ENCODE peak calls at places on chromosomes 1 and 21, in six cellular contexts. O is GM23338, M is suprapubic skin, Q is breast epithelium, Y is transverse colon, W is K562. T is an unnamed sample.
A peak's percentile ranks its signal among the peaks of the same experiment; 100 is the strongest.

GRCh38 chr21:35840197-35840799 is 220.0 kb downstream of the SETD4 start:
- DNase-seq in O (peak; percentile 84), Q (no peak), M (no peak), W (peak; percentile 54), Y (peak; percentile 52), T (no peak)

GRCh38 chr1:15940110-15941043 is 35.5 kb downstream of the ZBTB17 start:
- DNase-seq in W (no peak), Q (no peak), M (no peak), Y (no peak), O (no peak), T (peak; percentile 16)

GRCh38 chr1:64898107-64898861 is 68.1 kb downstream of the JAK1 start:
- DNase-seq in W (peak; percentile 57), Q (peak; percentile 67), M (peak; percentile 89), Y (peak; percentile 82), O (peak; percentile 59), T (no peak)

GRCh38 chr1:19563336-19564097 is 78.2 kb upstream of the CAPZB start:
- DNase-seq in M (peak; percentile 76), O (no peak), Y (peak; percentile 38), W (peak; percentile 9), Q (no peak), T (no peak)

GRCh38 chr1:119617751-119618691 is 30.0 kb downstream of the ZNF697 start:
- DNase-seq in O (no peak), Y (no peak), W (no peak), Q (no peak), M (no peak), T (no peak)

GRCh38 chr1:12031039-12031980 is 12.0 kb downstream of the MIIP start:
- DNase-seq in Q (no peak), O (peak; percentile 64), M (no peak), W (peak; percentile 70), Y (peak; percentile 26), T (no peak)

GRCh38 chr1:58746757-58747156 is 37.1 kb downstream of the JUN start:
- DNase-seq in O (no peak), Q (no peak), M (no peak), Y (no peak), W (no peak), T (no peak)

GRCh38 chr1:20574686-20575543 is 14.0 kb upstream of the CDA start:
- DNase-seq in Y (peak; percentile 89), Q (peak; percentile 74), O (peak; percentile 95), W (peak; percentile 90), M (no peak), T (no peak)

GRCh38 chr1:117754061-117754969 is 148.5 kb downstream of the TENT5C start:
- DNase-seq in Q (no peak), M (no peak), Y (peak; percentile 73), W (peak; percentile 62), O (peak; percentile 93), T (no peak)

GRCh38 chr1:96808186-96808585 is 86.6 kb downstream of the PTBP2 start:
- DNase-seq in M (no peak), O (no peak), W (peak; percentile 10), Y (no peak), Q (no peak), T (no peak)

GRCh38 chr1:41731631-41732030 is 187.1 kb downstream of the HIVEP3 start:
- DNase-seq in M (no peak), W (no peak), Y (no peak), O (no peak), Q (no peak), T (no peak)

GRCh38 chr1:24551910-24552571 is 3.8 kb upstream of the NCMAP start:
- DNase-seq in W (no peak), O (peak; percentile 29), Y (no peak), M (peak; percentile 34), Q (no peak), T (no peak)

GRCh38 chr1:26408604-26409003 is 2.0 kb upstream of the LIN28A start:
- DNase-seq in O (peak; percentile 95), Q (peak; percentile 78), M (peak; percentile 86), Y (peak; percentile 69), W (peak; percentile 62), T (no peak)

GRCh38 chr21:14321042-14321441 is 61.9 kb downstream of the HSPA13 start:
- DNase-seq in W (no peak), Y (no peak), M (no peak), O (no peak), Q (no peak), T (no peak)

GRCh38 chr1:240967070-240967724 is 355.2 kb upstream of the GREM2 start:
- DNase-seq in Y (no peak), W (no peak), Q (no peak), M (no peak), O (peak; percentile 72), T (no peak)

GRCh38 chr1:156537027-156537426 is 35.3 kb downstream of the IQGAP3 start:
- DNase-seq in W (no peak), Q (no peak), Y (no peak), M (no peak), O (no peak), T (no peak)

GRCh38 chr1:232274999-232275706 is 354.8 kb downstream of the SIPA1L2 start:
- DNase-seq in Y (no peak), Q (no peak), M (no peak), O (no peak), W (no peak), T (no peak)

GRCh38 chr1:82052563-82052962 is 251.8 kb downstream of the ADGRL2 start:
- DNase-seq in O (no peak), Q (no peak), W (no peak), M (no peak), Y (no peak), T (no peak)

GRCh38 chr1:161890574-161890973 is 124.5 kb downstream of the ATF6 start:
- DNase-seq in W (no peak), O (peak; percentile 16), Y (no peak), Q (no peak), M (no peak), T (no peak)

GRCh38 chr1:6239950-6240768 is 3.8 kb upstream of the HES3 start:
- DNase-seq in M (no peak), Y (no peak), W (no peak), Q (no peak), O (peak; percentile 71), T (no peak)

GRCh38 chr1:117436528-117436927 is 69.3 kb downstream of the MAN1A2 start:
- DNase-seq in M (no peak), Y (no peak), O (no peak), Q (no peak), W (no peak), T (no peak)

GRCh38 chr1:36322786-36323635 is 434 bp downstream of the EVA1B start:
- DNase-seq in O (peak; percentile 71), Q (no peak), M (no peak), Y (peak; percentile 56), W (peak; percentile 77), T (no peak)

GRCh38 chr1:89643577-89643976 is 10.7 kb downstream of the LRRC8C start:
- DNase-seq in M (no peak), Q (no peak), Y (no peak), W (no peak), O (no peak), T (no peak)

GRCh38 chr1:229237320-229237719 is 33.6 kb upstream of the RAB4A start:
- DNase-seq in O (no peak), Y (no peak), W (no peak), M (no peak), Q (no peak), T (no peak)

GRCh38 chr21:16770279-16770678 is 742.6 kb upstream of the CXADR start:
- DNase-seq in Q (no peak), M (no peak), Y (no peak), W (no peak), O (no peak), T (no peak)

GRCh38 chr1:94755675-94756074 is 64.5 kb upstream of the SLC44A3 start:
- DNase-seq in M (no peak), W (no peak), O (no peak), Q (no peak), Y (no peak), T (no peak)

GRCh38 chr1:88800382-88801051 is 90.8 kb downstream of the GTF2B start:
- DNase-seq in M (no peak), Q (no peak), W (peak; percentile 44), O (peak; percentile 60), Y (no peak), T (no peak)

GRCh38 chr21:45536301-45537081 is 5.7 kb downstream of the SLC19A1 start:
- DNase-seq in Q (peak; percentile 35), Y (peak; percentile 6), O (no peak), W (no peak), M (peak; percentile 73), T (no peak)

GRCh38 chr1:227766653-227767277 is 31.5 kb downstream of the SNAP47 start:
- DNase-seq in Q (no peak), Y (no peak), O (no peak), W (no peak), M (peak; percentile 64), T (no peak)

GRCh38 chr1:3717715-3718601 is 34.3 kb upstream of the CCDC27 start:
- DNase-seq in W (peak; percentile 99), Y (no peak), Q (no peak), M (no peak), O (peak; percentile 78), T (no peak)

GRCh38 chr1:112956503-112957132 is 622 bp upstream of the SLC16A1 start:
- DNase-seq in W (no peak), Y (no peak), M (no peak), Q (no peak), O (peak; percentile 78), T (no peak)

GRCh38 chr1:69492286-69492685 is 75.4 kb upstream of the LRRC7 start:
- DNase-seq in O (no peak), Y (no peak), Q (no peak), W (no peak), M (no peak), T (no peak)

GRCh38 chr1:23613191-23614126 is 54.2 kb upstream of the ID3 start:
- DNase-seq in W (no peak), M (no peak), Q (no peak), Y (peak; percentile 49), O (no peak), T (no peak)

DNA sequence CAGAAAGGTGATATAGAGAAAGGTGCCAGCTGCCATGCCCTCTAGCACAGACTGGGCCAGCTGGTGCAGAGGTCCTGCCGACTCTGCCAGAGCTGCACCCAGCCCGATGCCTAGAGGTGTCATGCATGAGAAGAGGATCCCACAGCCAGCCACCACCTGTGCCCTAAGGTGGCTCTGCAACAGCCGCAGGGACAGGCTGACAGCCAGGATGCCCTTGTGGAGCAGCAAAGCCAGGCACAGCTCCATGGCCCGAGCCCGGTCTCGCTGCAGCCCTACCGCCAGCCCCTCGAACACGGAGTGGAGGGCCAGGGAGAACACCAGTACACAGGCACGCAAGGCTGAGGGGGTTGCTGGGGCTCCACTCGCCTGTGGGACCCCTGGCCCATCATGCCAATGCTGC is 1.8 kb upstream of the CRTC2 start:
- DNase-seq in O (no peak), Y (no peak), W (no peak), M (no peak), Q (no peak), T (no peak)
- H3K4me1 ChIP-seq in O (peaks cover 38% of the 10 kb centered on the region), Y (peaks cover 57% of the 10 kb centered on the region), W (peaks cover 37% of the 10 kb centered on the region), M (peaks cover 77% of the 10 kb centered on the region), Q (peaks cover 17% of the 10 kb centered on the region), T (peaks cover 67% of the 10 kb centered on the region)

GRCh38 chr1:78303620-78304019 is 187.2 kb upstream of the PTGFR start:
- DNase-seq in Y (peak; percentile 17), M (no peak), O (no peak), W (no peak), Q (no peak), T (peak; percentile 92)
- TF ChIP-seq POLR2AphosphoS5 in Y (peak; percentile 10), M (peak; percentile 83), O (no peak), W (no peak), Q (peak; percentile 61), T (peak; percentile 62)

GRCh38 chr1:30734106-30734505 is 10.7 kb upstream of the MATN1 start:
- DNase-seq in M (no peak), W (no peak), Q (no peak), O (no peak), Y (no peak), T (no peak)
- H3K4me1 ChIP-seq in M (peaks cover 5% of the 10 kb centered on the region), W (peaks cover 42% of the 10 kb centered on the region), Q (no peaks in the 10 kb centered on the region), O (peaks cover 6% of the 10 kb centered on the region), Y (no peaks in the 10 kb centered on the region), T (no peaks in the 10 kb centered on the region)

GRCh38 chr1:198935371-198935921 is 296.6 kb downstream of the PTPRC start:
- DNase-seq in Y (peak; percentile 65), W (no peak), Q (peak; percentile 56), O (peak; percentile 16), M (peak; percentile 80), T (no peak)
- TF ChIP-seq POLR2AphosphoS5 in Y (no peak), W (no peak), Q (no peak), O (no peak), M (no peak), T (peak; percentile 36)

T was measured in vagina.